ENCODE peak calls at places on chromosome 4, in nine cellular contexts. One of them, this sample, is unnamed.

GRCh38 chr4:26206339-26206738 is 114.5 kb upstream of the RBPJ start:
- DNase-seq in kidney epithelial cell: no peak
- DNase-seq in M059J: no peak
- DNase-seq in GM12878: no peak
- DNase-seq in BJ: peak; percentile 25
- DNase-seq in aorta: no peak
- DNase-seq in CD4-positive, alpha-beta T cell: no peak
- DNase-seq in effector memory CD4-positive, alpha-beta T cell: no peak
- DNase-seq in Ammon's horn: no peak
- DNase-seq in this sample: peak; percentile 73

GRCh38 chr4:87375719-87376291 is 15.2 kb downstream of the HSD17B11 start:
- DNase-seq in kidney epithelial cell: peak; percentile 25
- DNase-seq in M059J: peak; percentile 65
- DNase-seq in GM12878: no peak
- DNase-seq in BJ: peak; percentile 38
- DNase-seq in aorta: no peak
- DNase-seq in CD4-positive, alpha-beta T cell: no peak
- DNase-seq in effector memory CD4-positive, alpha-beta T cell: no peak
- DNase-seq in Ammon's horn: peak; percentile 81
- DNase-seq in this sample: peak; percentile 74

GRCh38 chr4:7226993-7227392 is 34.7 kb downstream of the SORCS2 start:
- DNase-seq in kidney epithelial cell: no peak
- DNase-seq in M059J: no peak
- DNase-seq in GM12878: no peak
- DNase-seq in BJ: no peak
- DNase-seq in aorta: no peak
- DNase-seq in CD4-positive, alpha-beta T cell: no peak
- DNase-seq in effector memory CD4-positive, alpha-beta T cell: no peak
- DNase-seq in Ammon's horn: no peak
- DNase-seq in this sample: no peak

GRCh38 chr4:3240936-3241522 is 7.9 kb upstream of the MSANTD1 start:
- DNase-seq in kidney epithelial cell: no peak
- DNase-seq in M059J: no peak
- DNase-seq in GM12878: no peak
- DNase-seq in BJ: no peak
- DNase-seq in aorta: no peak
- DNase-seq in CD4-positive, alpha-beta T cell: no peak
- DNase-seq in effector memory CD4-positive, alpha-beta T cell: no peak
- DNase-seq in Ammon's horn: no peak
- DNase-seq in this sample: no peak

GRCh38 chr4:40046311-40046980 is 10.2 kb upstream of the N4BP2 start:
- DNase-seq in kidney epithelial cell: no peak
- DNase-seq in M059J: peak; percentile 61
- DNase-seq in GM12878: no peak
- DNase-seq in BJ: no peak
- DNase-seq in aorta: no peak
- DNase-seq in CD4-positive, alpha-beta T cell: no peak
- DNase-seq in effector memory CD4-positive, alpha-beta T cell: no peak
- DNase-seq in Ammon's horn: no peak
- DNase-seq in this sample: peak; percentile 84

GRCh38 chr4:1418494-1419285 is 12.4 kb upstream of the NKX1-1 start:
- DNase-seq in kidney epithelial cell: no peak
- DNase-seq in M059J: no peak
- DNase-seq in GM12878: no peak
- DNase-seq in BJ: no peak
- DNase-seq in aorta: no peak
- DNase-seq in CD4-positive, alpha-beta T cell: no peak
- DNase-seq in effector memory CD4-positive, alpha-beta T cell: no peak
- DNase-seq in Ammon's horn: no peak
- DNase-seq in this sample: no peak

GRCh38 chr4:6347511-6348045 is 77.9 kb downstream of the WFS1 start:
- DNase-seq in kidney epithelial cell: no peak
- DNase-seq in M059J: no peak
- DNase-seq in GM12878: no peak
- DNase-seq in BJ: no peak
- DNase-seq in aorta: no peak
- DNase-seq in CD4-positive, alpha-beta T cell: no peak
- DNase-seq in effector memory CD4-positive, alpha-beta T cell: no peak
- DNase-seq in Ammon's horn: no peak
- DNase-seq in this sample: no peak

GRCh38 chr4:41160010-41160789 is 54.1 kb downstream of the APBB2 start:
- DNase-seq in kidney epithelial cell: peak; percentile 92
- DNase-seq in M059J: peak; percentile 98
- DNase-seq in GM12878: no peak
- DNase-seq in BJ: peak; percentile 52
- DNase-seq in aorta: no peak
- DNase-seq in CD4-positive, alpha-beta T cell: no peak
- DNase-seq in effector memory CD4-positive, alpha-beta T cell: no peak
- DNase-seq in Ammon's horn: no peak
- DNase-seq in this sample: peak; percentile 85

GRCh38 chr4:91280551-91281290 is 1023.0 kb upstream of the GRID2 start:
- DNase-seq in kidney epithelial cell: no peak
- DNase-seq in M059J: no peak
- DNase-seq in GM12878: no peak
- DNase-seq in BJ: no peak
- DNase-seq in aorta: no peak
- DNase-seq in CD4-positive, alpha-beta T cell: no peak
- DNase-seq in effector memory CD4-positive, alpha-beta T cell: no peak
- DNase-seq in Ammon's horn: no peak
- DNase-seq in this sample: no peak

GRCh38 chr4:159856451-159856850 is 753.6 kb downstream of the RAPGEF2 start:
- DNase-seq in kidney epithelial cell: no peak
- DNase-seq in M059J: peak; percentile 4
- DNase-seq in GM12878: no peak
- DNase-seq in BJ: no peak
- DNase-seq in aorta: no peak
- DNase-seq in CD4-positive, alpha-beta T cell: no peak
- DNase-seq in effector memory CD4-positive, alpha-beta T cell: no peak
- DNase-seq in Ammon's horn: no peak
- DNase-seq in this sample: peak; percentile 65

GRCh38 chr4:1009647-1010521 is 1.5 kb upstream of the FGFRL1 start:
- DNase-seq in kidney epithelial cell: no peak
- DNase-seq in M059J: peak; percentile 34
- DNase-seq in GM12878: no peak
- DNase-seq in BJ: no peak
- DNase-seq in aorta: peak; percentile 78
- DNase-seq in CD4-positive, alpha-beta T cell: peak; percentile 73
- DNase-seq in effector memory CD4-positive, alpha-beta T cell: peak; percentile 68
- DNase-seq in Ammon's horn: peak; percentile 75
- DNase-seq in this sample: peak; percentile 77

GRCh38 chr4:156962551-156962974 is 9.0 kb downstream of the PDGFC start:
- DNase-seq in kidney epithelial cell: no peak
- DNase-seq in M059J: peak; percentile 86
- DNase-seq in GM12878: no peak
- DNase-seq in BJ: peak; percentile 92
- DNase-seq in aorta: no peak
- DNase-seq in CD4-positive, alpha-beta T cell: no peak
- DNase-seq in effector memory CD4-positive, alpha-beta T cell: no peak
- DNase-seq in Ammon's horn: no peak
- DNase-seq in this sample: peak; percentile 28

GRCh38 chr4:159206427-159206871 is 103.6 kb downstream of the RAPGEF2 start:
- DNase-seq in kidney epithelial cell: no peak
- DNase-seq in M059J: peak; percentile 50
- DNase-seq in GM12878: peak; percentile 83
- DNase-seq in BJ: no peak
- DNase-seq in aorta: no peak
- DNase-seq in CD4-positive, alpha-beta T cell: no peak
- DNase-seq in effector memory CD4-positive, alpha-beta T cell: no peak
- DNase-seq in Ammon's horn: no peak
- DNase-seq in this sample: peak; percentile 33

GRCh38 chr4:94559351-94559806 is 107.6 kb downstream of the PDLIM5 start:
- DNase-seq in kidney epithelial cell: no peak
- DNase-seq in M059J: no peak
- DNase-seq in GM12878: no peak
- DNase-seq in BJ: no peak
- DNase-seq in aorta: no peak
- DNase-seq in CD4-positive, alpha-beta T cell: no peak
- DNase-seq in effector memory CD4-positive, alpha-beta T cell: no peak
- DNase-seq in Ammon's horn: peak; percentile 16
- DNase-seq in this sample: no peak

GRCh38 chr4:181877329-181877848 is 365.8 kb upstream of the TENM3 start:
- DNase-seq in kidney epithelial cell: peak; percentile 44
- DNase-seq in M059J: peak; percentile 37
- DNase-seq in GM12878: no peak
- DNase-seq in BJ: no peak
- DNase-seq in aorta: no peak
- DNase-seq in CD4-positive, alpha-beta T cell: no peak
- DNase-seq in effector memory CD4-positive, alpha-beta T cell: no peak
- DNase-seq in Ammon's horn: no peak
- DNase-seq in this sample: peak; percentile 49

GRCh38 chr4:3065551-3065950 is 8.8 kb downstream of the HTT-AS start:
- DNase-seq in kidney epithelial cell: no peak
- DNase-seq in M059J: no peak
- DNase-seq in GM12878: no peak
- DNase-seq in BJ: no peak
- DNase-seq in aorta: no peak
- DNase-seq in CD4-positive, alpha-beta T cell: no peak
- DNase-seq in effector memory CD4-positive, alpha-beta T cell: no peak
- DNase-seq in Ammon's horn: no peak
- DNase-seq in this sample: no peak

GRCh38 chr4:53779025-53779424 is 187.7 kb upstream of the LNX1 start:
- DNase-seq in kidney epithelial cell: no peak
- DNase-seq in M059J: no peak
- DNase-seq in GM12878: no peak
- DNase-seq in BJ: no peak
- DNase-seq in aorta: no peak
- DNase-seq in CD4-positive, alpha-beta T cell: no peak
- DNase-seq in effector memory CD4-positive, alpha-beta T cell: no peak
- DNase-seq in Ammon's horn: no peak
- DNase-seq in this sample: no peak

GRCh38 chr4:139675156-139675555 is 9.5 kb downstream of the MGST2 start:
- DNase-seq in kidney epithelial cell: no peak
- DNase-seq in M059J: no peak
- DNase-seq in GM12878: no peak
- DNase-seq in BJ: no peak
- DNase-seq in aorta: no peak
- DNase-seq in CD4-positive, alpha-beta T cell: no peak
- DNase-seq in effector memory CD4-positive, alpha-beta T cell: no peak
- DNase-seq in Ammon's horn: peak; percentile 62
- DNase-seq in this sample: no peak

GRCh38 chr4:5398056-5398455 is 310.3 kb downstream of the EVC2 start:
- DNase-seq in kidney epithelial cell: no peak
- DNase-seq in M059J: no peak
- DNase-seq in GM12878: no peak
- DNase-seq in BJ: no peak
- DNase-seq in aorta: no peak
- DNase-seq in CD4-positive, alpha-beta T cell: no peak
- DNase-seq in effector memory CD4-positive, alpha-beta T cell: no peak
- DNase-seq in Ammon's horn: no peak
- DNase-seq in this sample: no peak

GRCh38 chr4:173505924-173506779 is 23.9 kb downstream of the HAND2 start:
- DNase-seq in kidney epithelial cell: no peak
- DNase-seq in M059J: peak; percentile 41
- DNase-seq in GM12878: peak; percentile 41
- DNase-seq in BJ: no peak
- DNase-seq in aorta: peak; percentile 75
- DNase-seq in CD4-positive, alpha-beta T cell: peak; percentile 23
- DNase-seq in effector memory CD4-positive, alpha-beta T cell: no peak
- DNase-seq in Ammon's horn: peak; percentile 52
- DNase-seq in this sample: peak; percentile 60

GRCh38 chr4:48635310-48635709 is 144.8 kb downstream of the FRYL start:
- DNase-seq in kidney epithelial cell: peak; percentile 41
- DNase-seq in M059J: peak; percentile 68
- DNase-seq in GM12878: no peak
- DNase-seq in BJ: no peak
- DNase-seq in aorta: no peak
- DNase-seq in CD4-positive, alpha-beta T cell: no peak
- DNase-seq in effector memory CD4-positive, alpha-beta T cell: no peak
- DNase-seq in Ammon's horn: peak; percentile 35
- DNase-seq in this sample: peak; percentile 27

GRCh38 chr4:139943277-139943676 is 210.7 kb downstream of the MAML3 start:
- DNase-seq in kidney epithelial cell: no peak
- DNase-seq in M059J: no peak
- DNase-seq in GM12878: no peak
- DNase-seq in BJ: no peak
- DNase-seq in aorta: no peak
- DNase-seq in CD4-positive, alpha-beta T cell: no peak
- DNase-seq in effector memory CD4-positive, alpha-beta T cell: no peak
- DNase-seq in Ammon's horn: no peak
- DNase-seq in this sample: peak; percentile 39

GRCh38 chr4:26284536-26284935 is 36.3 kb upstream of the RBPJ start:
- DNase-seq in kidney epithelial cell: no peak
- DNase-seq in M059J: peak; percentile 83
- DNase-seq in GM12878: no peak
- DNase-seq in BJ: no peak
- DNase-seq in aorta: no peak
- DNase-seq in CD4-positive, alpha-beta T cell: no peak
- DNase-seq in effector memory CD4-positive, alpha-beta T cell: no peak
- DNase-seq in Ammon's horn: no peak
- DNase-seq in this sample: peak; percentile 37

GRCh38 chr4:159175165-159175988 is 72.5 kb downstream of the RAPGEF2 start:
- DNase-seq in kidney epithelial cell: peak; percentile 55
- DNase-seq in M059J: peak; percentile 78
- DNase-seq in GM12878: peak; percentile 73
- DNase-seq in BJ: peak; percentile 71
- DNase-seq in aorta: peak; percentile 63
- DNase-seq in CD4-positive, alpha-beta T cell: peak; percentile 46
- DNase-seq in effector memory CD4-positive, alpha-beta T cell: peak; percentile 23
- DNase-seq in Ammon's horn: peak; percentile 91
- DNase-seq in this sample: peak; percentile 94

GRCh38 chr4:114015444-114015899 is 36.0 kb upstream of the ARSJ start:
- DNase-seq in kidney epithelial cell: peak; percentile 95
- DNase-seq in M059J: peak; percentile 98
- DNase-seq in GM12878: no peak
- DNase-seq in BJ: peak; percentile 96
- DNase-seq in aorta: no peak
- DNase-seq in CD4-positive, alpha-beta T cell: no peak
- DNase-seq in effector memory CD4-positive, alpha-beta T cell: no peak
- DNase-seq in Ammon's horn: no peak
- DNase-seq in this sample: peak; percentile 94

GRCh38 chr4:85078016-85078415 is 111.5 kb upstream of the WDFY3 start:
- DNase-seq in kidney epithelial cell: no peak
- DNase-seq in M059J: peak; percentile 29
- DNase-seq in GM12878: no peak
- DNase-seq in BJ: no peak
- DNase-seq in aorta: no peak
- DNase-seq in CD4-positive, alpha-beta T cell: no peak
- DNase-seq in effector memory CD4-positive, alpha-beta T cell: no peak
- DNase-seq in Ammon's horn: no peak
- DNase-seq in this sample: no peak

GRCh38 chr4:22338806-22339205 is 177.1 kb downstream of the ADGRA3 start:
- DNase-seq in kidney epithelial cell: no peak
- DNase-seq in M059J: no peak
- DNase-seq in GM12878: no peak
- DNase-seq in BJ: no peak
- DNase-seq in aorta: no peak
- DNase-seq in CD4-positive, alpha-beta T cell: no peak
- DNase-seq in effector memory CD4-positive, alpha-beta T cell: no peak
- DNase-seq in Ammon's horn: no peak
- DNase-seq in this sample: no peak

GRCh38 chr4:124105212-124105611 is 607.3 kb downstream of the ANKRD50 start:
- DNase-seq in kidney epithelial cell: no peak
- DNase-seq in M059J: peak; percentile 73
- DNase-seq in GM12878: no peak
- DNase-seq in BJ: no peak
- DNase-seq in aorta: no peak
- DNase-seq in CD4-positive, alpha-beta T cell: no peak
- DNase-seq in effector memory CD4-positive, alpha-beta T cell: no peak
- DNase-seq in Ammon's horn: no peak
- DNase-seq in this sample: peak; percentile 16

GRCh38 chr4:61400446-61400845 is 200.3 kb downstream of the ADGRL3 start:
- DNase-seq in kidney epithelial cell: no peak
- DNase-seq in M059J: no peak
- DNase-seq in GM12878: no peak
- DNase-seq in BJ: no peak
- DNase-seq in aorta: no peak
- DNase-seq in CD4-positive, alpha-beta T cell: no peak
- DNase-seq in effector memory CD4-positive, alpha-beta T cell: no peak
- DNase-seq in Ammon's horn: no peak
- DNase-seq in this sample: no peak

GRCh38 chr4:17447675-17448298 is 64.1 kb downstream of the QDPR start:
- DNase-seq in kidney epithelial cell: peak; percentile 23
- DNase-seq in M059J: peak; percentile 81
- DNase-seq in GM12878: peak; percentile 37
- DNase-seq in BJ: no peak
- DNase-seq in aorta: no peak
- DNase-seq in CD4-positive, alpha-beta T cell: peak; percentile 51
- DNase-seq in effector memory CD4-positive, alpha-beta T cell: no peak
- DNase-seq in Ammon's horn: peak; percentile 83
- DNase-seq in this sample: peak; percentile 84

GRCh38 chr4:1842993-1843448 is 12.9 kb downstream of the LETM1 start:
- DNase-seq in kidney epithelial cell: no peak
- DNase-seq in M059J: peak; percentile 83
- DNase-seq in GM12878: no peak
- DNase-seq in BJ: peak; percentile 61
- DNase-seq in aorta: no peak
- DNase-seq in CD4-positive, alpha-beta T cell: no peak
- DNase-seq in effector memory CD4-positive, alpha-beta T cell: no peak
- DNase-seq in Ammon's horn: no peak
- DNase-seq in this sample: peak; percentile 81

This sample was measured in astrocyte of the hippocampus.